ENCODE peak calls at places on chromosomes 11 and 22, in ten cellular contexts. H, N, J, Z, L, Q, F, G, S and A are unnamed samples.

GRCh38 chr11:5604896-5605295 is 8.5 kb downstream of the TRIM6 start:
- DNase-seq in H (no peak), N (no peak), J (no peak), Z (no peak), L (no peak), Q (no peak), F (no peak), G (no peak), S (no peak), A (no peak)

GRCh38 chr11:35622070-35622469 is 3.8 kb downstream of the FJX1 start:
- DNase-seq in H (peak), N (peak), J (no peak), Z (no peak), L (peak), Q (peak), F (no peak), G (no peak), S (no peak), A (peak)

GRCh38 chr11:110829873-110830272 is 117.6 kb upstream of the ARHGAP20 start:
- DNase-seq in H (no peak), N (no peak), J (no peak), Z (no peak), L (no peak), Q (peak), F (no peak), G (no peak), S (no peak), A (no peak)

GRCh38 chr11:90916706-90917105 is 693.9 kb upstream of the CHORDC1 start:
- DNase-seq in H (no peak), N (no peak), J (no peak), Z (no peak), L (no peak), Q (no peak), F (no peak), G (no peak), S (no peak), A (no peak)

GRCh38 chr11:110468095-110468494 is 38.3 kb downstream of the FDX1 start:
- DNase-seq in H (no peak), N (no peak), J (no peak), Z (no peak), L (no peak), Q (no peak), F (no peak), G (no peak), S (no peak), A (no peak)

GRCh38 chr11:86736303-86737143 is 63.8 kb upstream of the PRSS23 start:
- DNase-seq in H (no peak), N (no peak), J (no peak), Z (no peak), L (no peak), Q (no peak), F (no peak), G (no peak), S (no peak), A (no peak)

GRCh38 chr22:19918332-19919106 is 23.1 kb upstream of the COMT start:
- DNase-seq in H (no peak), N (no peak), J (no peak), Z (no peak), L (no peak), Q (no peak), F (no peak), G (no peak), S (no peak), A (no peak)

GRCh38 chr11:71929491-71929890 is 645 bp downstream of the RNF121 start:
- DNase-seq in H (no peak), N (no peak), J (no peak), Z (no peak), L (no peak), Q (no peak), F (no peak), G (no peak), S (no peak), A (no peak)

GRCh38 chr11:44515085-44515484 is 50.4 kb upstream of the CD82 start:
- DNase-seq in H (no peak), N (no peak), J (no peak), Z (no peak), L (no peak), Q (no peak), F (no peak), G (no peak), S (no peak), A (no peak)

GRCh38 chr11:69249641-69250502 is 44.1 kb upstream of the MYEOV start:
- DNase-seq in H (peak), N (no peak), J (peak), Z (no peak), L (peak), Q (peak), F (no peak), G (peak), S (no peak), A (peak)